ENCODE peak calls at places on chromosomes 5 and 9, in seven cellular contexts. X is iris pigment epithelial cell; Z is NCI-H187; Y is amygdala; C is GM19239; O is activated CD4-positive, alpha-beta T cell treated with anti-CD3 and anti-CD28 coated beads, Interleukin-2, amount 50 U/mL, for 4 hours; Q is HuH-7. D is an unnamed sample.

GRCh38 chr5:55440188-55440646 is 94.5 kb downstream of the PLPP1 start:
- DNase-seq in C (no peak), Y (no peak), Q (no peak), O (peak; percentile 12), Z (no peak), X (peak; percentile 79), D (no peak)

GRCh38 chr9:116494815-116495634 is 192.1 kb upstream of the TRIM32 start:
- DNase-seq in Y (no peak), C (no peak), Q (peak; percentile 45), O (no peak), Z (no peak), X (no peak), D (peak; percentile 26)

GRCh38 chr5:179121667-179122111 is 61.5 kb downstream of the ZNF354C start:
- DNase-seq in X (no peak), Q (no peak), Z (no peak), Y (no peak), O (no peak), C (no peak), D (no peak)

GRCh38 chr5:91166040-91166807 is 216.9 kb downstream of the ARRDC3 start:
- DNase-seq in C (no peak), Z (no peak), X (peak; percentile 85), Q (no peak), Y (no peak), O (no peak), D (no peak)

GRCh38 chr9:124839612-124840299 is 13.5 kb upstream of the WDR38 start:
- DNase-seq in Y (no peak), O (no peak), X (peak; percentile 28), Q (peak; percentile 78), Z (no peak), C (no peak), D (peak; percentile 43)

GRCh38 chr5:171989276-171989675 is 17.2 kb downstream of the FBXW11 start:
- DNase-seq in X (peak; percentile 81), O (no peak), C (no peak), Z (no peak), Y (no peak), Q (no peak), D (no peak)

GRCh38 chr5:73596705-73597328 is 29.2 kb upstream of the ARHGEF28 start:
- DNase-seq in X (peak; percentile 37), C (no peak), Q (peak; percentile 17), Y (no peak), O (no peak), Z (no peak), D (peak; percentile 60)

GRCh38 chr5:158450761-158451160 is 591.8 kb upstream of the CLINT1 start:
- DNase-seq in Y (no peak), Z (no peak), O (no peak), X (peak; percentile 58), Q (no peak), C (no peak), D (no peak)

GRCh38 chr5:127492854-127493738 is 24.3 kb upstream of the PRRC1 start:
- DNase-seq in Q (peak; percentile 13), Z (peak; percentile 19), C (peak; percentile 9), O (no peak), Y (no peak), X (peak; percentile 38), D (peak; percentile 30)

GRCh38 chr5:170315154-170315553 is 17.6 kb upstream of the LCP2 start:
- DNase-seq in C (no peak), X (peak; percentile 47), Z (no peak), Y (peak; percentile 62), Q (no peak), O (no peak), D (no peak)

D was measured in HepG2.